ENCODE peak calls at places on chromosomes 12 and 14, in six cellular contexts. R is PC-3, I is thoracic aorta, F is A673, P is breast epithelium, T is uterus. U is an unnamed sample.
A peak's percentile ranks its signal among the peaks of the same experiment; 100 is the strongest.

GRCh38 chr12:13299457-13299856 is 102.9 kb downstream of the EMP1 start:
- DNase-seq in T (no peak), F (no peak), R (no peak), I (no peak), P (no peak), U (no peak)

GRCh38 chr12:57604454-57605307 is at the start of gene DTX3:
- DNase-seq in P (no peak), T (peak; percentile 61), R (no peak), I (no peak), F (peak; percentile 52), U (peak; percentile 89)

GRCh38 chr12:45483571-45483970 is 245.9 kb upstream of the ARID2 start:
- DNase-seq in F (no peak), P (no peak), R (peak; percentile 4), T (peak; percentile 38), I (peak; percentile 50), U (peak; percentile 84)

GRCh38 chr14:41144370-41144769 is 462.3 kb upstream of the LRFN5 start:
- DNase-seq in I (no peak), P (no peak), F (no peak), T (no peak), R (peak; percentile 84), U (no peak)

GRCh38 chr14:93220509-93220908 is 13.5 kb downstream of the UBR7 start:
- DNase-seq in P (no peak), F (no peak), T (no peak), I (no peak), R (no peak), U (no peak)

GRCh38 chr12:4221157-4221556 is 52.4 kb upstream of the CCND2 start:
- DNase-seq in I (no peak), P (no peak), F (no peak), R (no peak), T (no peak), U (no peak)

GRCh38 chr12:127070512-127071157 is 1196.3 kb upstream of the TMEM132C start:
- DNase-seq in T (no peak), F (no peak), P (no peak), R (peak; percentile 40), I (no peak), U (no peak)

GRCh38 chr12:11814362-11814761 is 164.9 kb downstream of the ETV6 start:
- DNase-seq in F (peak; percentile 49), I (no peak), P (no peak), T (no peak), R (peak; percentile 54), U (no peak)

GRCh38 chr12:131085816-131086591 is 132.3 kb downstream of the ADGRD1 start:
- DNase-seq in T (no peak), P (no peak), I (no peak), F (no peak), R (no peak), U (peak; percentile 57)

GRCh38 chr12:124357616-124358015 is 62.7 kb downstream of the RFLNA start:
- DNase-seq in T (no peak), R (no peak), I (no peak), F (no peak), P (no peak), U (no peak)

GRCh38 chr12:124359671-124360581 is 65.0 kb downstream of the RFLNA start:
- DNase-seq in F (no peak), R (peak; percentile 49), P (peak; percentile 97), T (peak; percentile 87), I (peak; percentile 82), U (peak; percentile 96)

GRCh38 chr12:124361074-124361965 is 66.4 kb downstream of the RFLNA start:
- DNase-seq in P (no peak), R (no peak), T (no peak), I (no peak), F (no peak), U (no peak)

GRCh38 chr12:124356221-124356620 is 61.3 kb downstream of the RFLNA start:
- DNase-seq in I (no peak), R (no peak), F (no peak), T (no peak), P (no peak), U (no peak)

DNA sequence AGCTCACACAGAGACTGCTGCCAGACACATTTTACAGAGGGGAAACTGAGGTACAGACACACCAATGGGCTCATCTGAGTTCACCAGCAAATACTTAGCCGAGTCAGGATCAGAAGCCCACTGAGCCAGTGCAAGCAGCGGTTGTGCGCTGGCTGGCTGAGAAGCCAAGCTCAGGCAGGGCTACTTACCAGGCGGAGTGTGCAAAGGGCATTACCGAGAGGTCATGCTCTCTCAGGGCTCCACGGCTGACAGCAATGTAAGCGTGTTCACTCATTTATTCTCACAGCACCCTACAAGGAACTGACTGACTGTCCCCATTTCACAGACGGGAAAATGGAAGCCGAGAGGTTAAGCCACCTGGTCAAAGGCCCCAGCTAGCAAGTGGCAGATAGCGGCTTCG is 63.7 kb downstream of the RFLNA start:
- DNase-seq in I (no peak), T (no peak), P (no peak), R (no peak), F (no peak), U (no peak)
- H3K4me1 ChIP-seq in I (peaks cover 15% of the 10 kb centered on the region), T (peaks cover 20% of the 10 kb centered on the region), P (peaks cover 10% of the 10 kb centered on the region), R (no peaks in the 10 kb centered on the region), F (no peaks in the 10 kb centered on the region), U (peaks cover 3% of the 10 kb centered on the region)

DNA sequence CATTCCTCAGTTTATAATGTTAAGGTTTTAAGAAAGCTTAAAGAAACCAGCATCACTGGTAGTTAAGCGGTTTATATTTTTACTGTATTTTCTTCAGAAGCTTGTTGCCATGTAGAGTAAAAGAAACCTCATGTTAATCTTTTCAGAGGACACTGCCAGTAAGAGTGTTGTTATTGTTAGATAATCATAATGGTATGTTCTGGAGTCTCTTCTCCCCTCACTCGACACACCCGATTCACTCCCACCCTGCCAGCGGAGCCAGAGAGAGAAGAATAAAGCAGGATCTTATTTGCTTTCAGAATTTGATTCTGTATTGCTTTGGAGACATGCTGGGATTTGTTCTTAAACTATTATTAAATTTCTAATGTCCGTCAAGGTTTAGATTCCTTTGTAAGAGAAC is 113.7 kb downstream of the SAMD4A start:
- DNase-seq in I (no peak), R (no peak), F (no peak), P (no peak), T (no peak), U (no peak)
- H3K4me1 ChIP-seq in I (peaks cover 56% of the 10 kb centered on the region), R (peaks cover 51% of the 10 kb centered on the region), F (peaks cover 45% of the 10 kb centered on the region), P (no peaks in the 10 kb centered on the region), T (peaks cover 16% of the 10 kb centered on the region), U (no peaks in the 10 kb centered on the region)

DNA sequence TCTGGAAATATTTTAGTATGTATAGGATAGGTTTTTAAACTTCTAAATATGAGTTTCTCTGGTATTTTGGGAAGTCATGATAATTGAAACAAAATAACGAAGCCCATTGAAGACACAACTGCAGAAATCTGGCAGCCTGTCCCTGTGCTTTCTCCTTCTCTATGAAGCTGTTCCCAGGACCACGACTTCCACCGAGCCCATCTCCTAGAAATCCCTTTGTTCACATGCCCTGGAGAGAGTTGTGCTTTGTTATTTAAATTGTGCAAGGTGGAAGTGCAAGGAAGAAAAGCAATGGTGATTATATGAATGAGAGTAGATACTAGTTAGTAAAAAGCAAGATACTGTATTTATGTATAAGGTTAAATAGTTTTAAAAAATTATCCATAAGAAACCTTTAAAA is 32.2 kb downstream of the STK38L start:
- DNase-seq in R (no peak), I (no peak), P (no peak), F (no peak), T (no peak), U (no peak)
- H3K4me1 ChIP-seq in R (peaks cover 15% of the 10 kb centered on the region), I (peaks cover 76% of the 10 kb centered on the region), P (peaks cover 16% of the 10 kb centered on the region), F (no peaks in the 10 kb centered on the region), T (no peaks in the 10 kb centered on the region), U (no peaks in the 10 kb centered on the region)

DNA sequence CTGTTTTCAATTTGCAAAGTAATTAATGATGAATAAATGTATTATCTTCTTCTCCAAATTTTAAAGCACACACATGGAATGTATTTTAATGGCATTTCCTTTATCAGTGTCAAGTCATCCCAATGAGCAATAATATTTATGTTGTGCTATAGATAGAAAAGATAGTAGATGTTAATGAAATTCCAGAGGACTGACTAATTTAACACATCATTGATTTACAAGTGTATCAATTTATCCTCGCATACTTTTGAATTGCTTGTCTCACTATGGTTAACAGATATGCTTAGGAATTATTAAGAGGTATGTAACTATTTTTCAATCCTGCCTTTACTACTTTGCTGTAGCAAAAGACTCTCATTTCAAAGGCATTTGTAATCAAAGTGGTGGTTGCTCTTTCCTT is 842.9 kb downstream of the SLC6A15 start:
- DNase-seq in R (no peak), F (no peak), P (no peak), T (no peak), I (no peak), U (no peak)
- H3K4me1 ChIP-seq in R (no peaks in the 10 kb centered on the region), F (no peaks in the 10 kb centered on the region), P (no peaks in the 10 kb centered on the region), T (no peaks in the 10 kb centered on the region), I (no peaks in the 10 kb centered on the region), U (no peaks in the 10 kb centered on the region)

GRCh38 chr14:57549765-57550420 is 56.2 kb upstream of the CCDC198 start:
- DNase-seq in T (no peak), F (no peak), P (no peak), R (no peak), I (no peak), U (no peak)
- H3K4me1 ChIP-seq in T (no peaks in the 10 kb centered on the region), F (no peaks in the 10 kb centered on the region), P (no peaks in the 10 kb centered on the region), R (no peaks in the 10 kb centered on the region), I (no peaks in the 10 kb centered on the region), U (no peaks in the 10 kb centered on the region)

DNA sequence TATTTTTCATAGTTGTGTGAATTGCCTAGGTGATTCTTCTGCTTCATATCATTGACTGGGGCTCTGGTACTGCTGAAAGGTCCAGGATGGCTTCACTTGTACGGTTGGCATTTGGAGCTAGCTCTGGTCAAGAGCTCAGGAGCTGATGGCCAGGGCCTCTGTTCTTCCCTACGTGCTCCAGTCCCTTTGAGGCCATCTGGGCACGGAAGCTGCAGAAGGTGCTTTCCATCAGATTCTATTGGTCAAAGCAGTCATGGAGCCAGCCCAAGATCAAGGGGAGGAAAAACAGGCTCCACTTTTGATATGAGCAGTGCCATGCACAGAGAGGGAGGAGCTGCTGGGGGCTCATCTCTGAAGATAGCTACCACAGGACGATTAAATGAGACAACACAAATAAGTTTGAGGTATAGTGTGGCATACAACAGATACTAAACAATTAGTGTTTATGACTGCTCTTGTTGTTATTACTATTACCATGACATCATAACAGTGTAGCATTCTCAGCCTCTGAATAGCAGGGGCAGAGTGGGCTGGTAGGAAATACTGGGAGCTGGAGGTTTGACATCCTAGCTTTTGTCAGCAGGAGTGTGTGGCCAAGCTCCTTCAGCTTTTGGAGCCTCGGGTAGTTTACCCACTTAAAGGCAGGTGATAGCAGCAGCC is 10.4 kb downstream of the KRT83 start:
- DNase-seq in T (no peak), R (no peak), P (no peak), F (no peak), I (no peak), U (peak; percentile 33)
- H3K4me1 ChIP-seq in T (no peaks in the 10 kb centered on the region), R (peaks cover 11% of the 10 kb centered on the region), P (no peaks in the 10 kb centered on the region), F (no peaks in the 10 kb centered on the region), I (peaks cover 4% of the 10 kb centered on the region), U (no peaks in the 10 kb centered on the region)

U was measured in tibial artery.